ENCODE peak calls at places on chromosomes 16 and 17, in eight cellular contexts. X is GM23338, R is AG09309, G is epithelial cell of esophagus, H is A549, P is Caco-2, M is suprapubic skin, Y is PC-3. E is an unnamed sample.

GRCh38 chr16:3029499-3030127 is 5.8 kb downstream of the THOC6 start:
- DNase-seq in X (peak), R (no peak), G (peak), H (no peak), P (no peak), M (no peak), Y (no peak), E (no peak)

GRCh38 chr17:57761887-57762286 is 16.8 kb upstream of the CCDC182 start:
- DNase-seq in X (peak), R (no peak), G (no peak), H (no peak), P (no peak), M (no peak), Y (no peak), E (no peak)

GRCh38 chr16:84680843-84681629 is 18.8 kb upstream of the USP10 start:
- DNase-seq in X (no peak), R (no peak), G (no peak), H (no peak), P (no peak), M (no peak), Y (no peak), E (no peak)

GRCh38 chr16:81478876-81479496 is 34.4 kb downstream of the CMIP start:
- DNase-seq in X (no peak), R (no peak), G (no peak), H (no peak), P (no peak), M (no peak), Y (no peak), E (no peak)

GRCh38 chr17:17575360-17576251 is 15.9 kb downstream of the PEMT start:
- DNase-seq in X (no peak), R (no peak), G (peak), H (no peak), P (no peak), M (no peak), Y (peak), E (no peak)

GRCh38 chr16:50300942-50301625 is 34.7 kb downstream of the ADCY7 start:
- DNase-seq in X (no peak), R (peak), G (no peak), H (no peak), P (peak), M (peak), Y (no peak), E (no peak)

GRCh38 chr17:79174905-79175856 is 100.6 kb downstream of the ENGASE start:
- DNase-seq in X (no peak), R (no peak), G (peak), H (no peak), P (no peak), M (no peak), Y (no peak), E (no peak)

GRCh38 chr17:47686276-47686635 is 7.7 kb upstream of the TBKBP1 start:
- DNase-seq in X (no peak), R (no peak), G (peak), H (no peak), P (no peak), M (no peak), Y (no peak), E (no peak)

GRCh38 chr17:40530988-40531971 is 29.9 kb upstream of the TNS4 start:
- DNase-seq in X (no peak), R (no peak), G (no peak), H (no peak), P (no peak), M (peak), Y (no peak), E (no peak)

GRCh38 chr17:69874220-69874670 is 200.8 kb upstream of the KCNJ16 start:
- DNase-seq in X (no peak), R (peak), G (peak), H (no peak), P (no peak), M (no peak), Y (peak), E (no peak)

GRCh38 chr16:29321585-29321984 is 84.9 kb downstream of the NPIPB11 start:
- DNase-seq in X (no peak), R (no peak), G (no peak), H (no peak), P (no peak), M (no peak), Y (no peak), E (no peak)

GRCh38 chr16:3149630-3150345 is 15.0 kb downstream of the ZNF213 start:
- DNase-seq in X (peak), R (no peak), G (peak), H (peak), P (peak), M (no peak), Y (peak), E (no peak)

GRCh38 chr17:50346313-50347086 is 574 bp downstream of the XYLT2 start:
- DNase-seq in X (peak), R (no peak), G (peak), H (peak), P (peak), M (peak), Y (peak), E (no peak)

GRCh38 chr17:77496401-77496801 is 355.6 kb downstream of the SEC14L1 start:
- DNase-seq in X (no peak), R (no peak), G (no peak), H (no peak), P (peak), M (peak), Y (no peak), E (no peak)

GRCh38 chr16:50153648-50154368 is 702 bp downstream of the TENT4B start:
- DNase-seq in X (peak), R (no peak), G (peak), H (peak), P (peak), M (peak), Y (peak), E (no peak)

GRCh38 chr16:3904875-3905274 is 24.4 kb upstream of the CREBBP start:
- DNase-seq in X (no peak), R (no peak), G (no peak), H (no peak), P (no peak), M (no peak), Y (no peak), E (no peak)

GRCh38 chr17:41494524-41494923 is 4.8 kb upstream of the KRT36 start:
- DNase-seq in X (no peak), R (no peak), G (peak), H (no peak), P (no peak), M (no peak), Y (peak), E (no peak)

GRCh38 chr17:7237761-7238417 is 1.4 kb downstream of the PHF23 start:
- DNase-seq in X (peak), R (no peak), G (peak), H (peak), P (peak), M (peak), Y (peak), E (no peak)

GRCh38 chr17:19991252-19991885 is 13.7 kb upstream of the AKAP10 start:
- DNase-seq in X (no peak), R (no peak), G (no peak), H (no peak), P (no peak), M (no peak), Y (peak), E (no peak)

GRCh38 chr16:71894229-71894920 is 956 bp upstream of the IST1 start:
- DNase-seq in X (peak), R (no peak), G (peak), H (no peak), P (peak), M (no peak), Y (peak), E (no peak)

GRCh38 chr17:18190629-18191028 is 7.0 kb downstream of the ALKBH5 start:
- DNase-seq in X (no peak), R (no peak), G (no peak), H (no peak), P (no peak), M (no peak), Y (no peak), E (no peak)

GRCh38 chr17:42682400-42683384 is at the start of gene CNTNAP1:
- DNase-seq in X (peak), R (no peak), G (peak), H (peak), P (no peak), M (no peak), Y (peak), E (no peak)

GRCh38 chr17:45288825-45289224 is 26.9 kb upstream of the SPATA32 start:
- DNase-seq in X (no peak), R (no peak), G (no peak), H (no peak), P (no peak), M (no peak), Y (no peak), E (no peak)

GRCh38 chr16:48356633-48357376 is 28.4 kb downstream of the SIAH1 start:
- DNase-seq in X (no peak), R (no peak), G (no peak), H (no peak), P (no peak), M (no peak), Y (no peak), E (no peak)

GRCh38 chr17:31722251-31723056 is 136.6 kb downstream of the COPRS start:
- DNase-seq in X (no peak), R (peak), G (no peak), H (no peak), P (no peak), M (peak), Y (no peak), E (no peak)

GRCh38 chr17:76382803-76383644 is 1.4 kb upstream of the SPHK1 start:
- DNase-seq in X (peak), R (no peak), G (peak), H (peak), P (no peak), M (no peak), Y (peak), E (no peak)

GRCh38 chr17:68763551-68763950 is 162.4 kb upstream of the FAM20A start:
- DNase-seq in X (no peak), R (no peak), G (peak), H (no peak), P (no peak), M (no peak), Y (peak), E (no peak)

GRCh38 chr16:55372792-55373488 is 48.9 kb downstream of the IRX6 start:
- DNase-seq in X (no peak), R (no peak), G (no peak), H (no peak), P (no peak), M (no peak), Y (no peak), E (no peak)

GRCh38 chr16:55373489-55373832 is 49.5 kb downstream of the IRX6 start:
- DNase-seq in X (no peak), R (no peak), G (no peak), H (no peak), P (no peak), M (no peak), Y (no peak), E (no peak)

GRCh38 chr16:55368205-55368604 is 44.2 kb downstream of the IRX6 start:
- DNase-seq in X (no peak), R (no peak), G (no peak), H (no peak), P (no peak), M (no peak), Y (no peak), E (no peak)

GRCh38 chr16:55369151-55369550 is 45.1 kb downstream of the IRX6 start:
- DNase-seq in X (no peak), R (no peak), G (no peak), H (no peak), P (no peak), M (no peak), Y (no peak), E (peak)

GRCh38 chr16:55370762-55371482 is 46.9 kb downstream of the IRX6 start:
- DNase-seq in X (peak), R (peak), G (peak), H (peak), P (peak), M (peak), Y (peak), E (no peak)
- TF ChIP-seq CTCF in X (peak), R (peak), G (peak), H (peak), P (no peak), M (peak), Y (peak), E (peak)

GRCh38 chr17:55575058-55575606 is 63.9 kb upstream of the SMIM36 start:
- DNase-seq in X (no peak), R (no peak), G (no peak), H (no peak), P (no peak), M (no peak), Y (no peak), E (no peak)

GRCh38 chr17:55580596-55581133 is 69.4 kb upstream of the SMIM36 start:
- DNase-seq in X (no peak), R (no peak), G (no peak), H (no peak), P (no peak), M (no peak), Y (no peak), E (no peak)

GRCh38 chr17:55576237-55576998 is 65.2 kb upstream of the SMIM36 start:
- DNase-seq in X (no peak), R (no peak), G (peak), H (peak), P (no peak), M (no peak), Y (peak), E (no peak)

GRCh38 chr17:55577687-55578086 is 66.4 kb upstream of the SMIM36 start:
- DNase-seq in X (no peak), R (no peak), G (no peak), H (no peak), P (no peak), M (no peak), Y (no peak), E (no peak)

DNA sequence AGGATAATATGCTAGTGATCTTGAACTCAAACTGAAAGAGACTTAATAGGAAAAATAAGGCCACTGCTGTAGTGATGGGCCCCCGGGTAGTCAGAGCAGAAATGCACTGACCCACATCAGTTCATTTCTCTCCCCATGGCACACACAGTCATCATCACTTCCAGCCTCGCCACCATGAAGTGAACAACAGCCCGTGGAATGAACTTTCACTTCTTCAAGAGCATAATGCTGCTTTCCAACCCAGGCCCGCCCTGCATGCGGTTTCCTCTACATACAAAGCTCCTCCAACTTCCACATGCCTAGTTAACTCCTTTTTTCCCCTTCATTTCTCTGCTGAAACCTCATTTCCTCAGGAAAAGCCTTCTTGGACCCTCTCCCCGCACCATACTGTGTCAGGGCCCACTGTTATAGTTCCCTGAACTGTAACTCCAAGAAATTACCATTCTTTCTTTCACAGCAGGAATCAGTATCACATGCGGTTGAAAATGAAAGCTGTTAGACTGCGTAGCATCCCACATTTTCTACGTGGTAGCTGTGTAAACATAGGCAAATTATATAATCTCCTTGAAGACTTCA is 65.8 kb upstream of the SMIM36 start:
- DNase-seq in X (no peak), R (no peak), G (peak), H (no peak), P (no peak), M (no peak), Y (peak), E (no peak)
- H3K4me3 ChIP-seq in X (no peak), R (peak), G (no peak), H (no peak), P (no peak), M (peak), Y (peak), E (no peak)

DNA sequence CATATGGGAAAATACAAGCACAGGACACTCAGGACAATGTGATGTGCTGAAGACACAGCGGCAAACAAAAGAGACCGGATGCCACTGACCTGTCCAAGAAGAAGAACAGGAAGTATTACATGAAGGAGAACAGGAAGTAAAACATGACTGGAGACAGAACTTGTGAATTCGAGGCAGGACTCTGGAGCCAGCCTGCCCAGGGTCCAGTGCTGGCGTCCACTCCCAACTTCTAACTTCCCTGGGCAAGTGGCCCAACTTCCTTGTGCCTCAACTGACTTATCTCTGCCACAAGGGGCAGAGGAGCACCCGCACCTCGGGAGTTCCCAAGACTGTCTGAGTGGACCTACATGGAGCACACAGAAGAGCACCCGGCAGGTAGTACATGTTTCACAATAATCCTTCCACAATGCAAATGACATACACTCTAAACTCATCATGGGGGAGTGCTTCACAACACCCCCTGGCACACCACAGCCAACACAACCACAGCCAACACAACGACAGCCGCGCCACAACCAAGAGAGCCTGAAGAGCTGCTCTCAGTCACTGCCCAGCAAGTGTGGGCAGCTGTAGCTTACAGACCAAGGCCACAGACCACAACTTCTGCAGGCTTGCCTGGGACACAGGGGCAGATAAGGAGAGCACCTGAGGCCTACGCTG is 36.6 kb downstream of the ANKRD11 start:
- DNase-seq in X (no peak), R (no peak), G (peak), H (peak), P (no peak), M (no peak), Y (peak), E (peak)
- TF ChIP-seq CTCF in X (peak), R (peak), G (peak), H (no peak), P (peak), M (no peak), Y (peak), E (peak)

DNA sequence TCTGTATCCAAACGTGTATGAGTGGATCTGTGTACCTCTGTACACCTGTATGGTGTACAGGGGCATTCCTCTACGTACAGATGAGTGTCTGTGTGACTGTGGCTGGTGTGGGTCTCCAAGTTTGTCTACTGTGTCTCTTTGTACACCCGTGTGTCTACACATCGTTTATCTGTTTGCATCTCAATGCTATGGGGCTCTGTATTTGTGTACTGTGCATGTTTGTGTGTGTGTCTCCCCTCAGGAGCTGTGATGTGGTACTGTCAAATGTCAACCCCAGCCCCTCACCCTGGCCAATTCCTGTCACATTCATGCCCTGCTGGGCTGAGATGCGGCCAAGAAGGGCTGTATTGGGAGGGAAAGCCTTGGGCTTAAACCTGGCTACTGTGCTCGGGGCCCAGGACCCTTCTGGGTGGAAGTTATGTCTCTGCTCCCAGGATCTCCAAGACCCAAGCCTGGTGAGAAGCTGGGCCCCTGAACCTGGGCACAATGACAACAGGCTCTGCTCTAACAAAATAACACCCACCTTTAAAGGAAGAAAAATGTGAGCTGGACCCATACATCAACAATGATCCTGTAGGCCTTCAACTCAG is 3.5 kb upstream of the NAGS start:
- DNase-seq in X (no peak), R (no peak), G (no peak), H (no peak), P (no peak), M (no peak), Y (no peak), E (no peak)
- H3K4me3 ChIP-seq in X (no peak), R (no peak), G (no peak), H (no peak), P (no peak), M (no peak), Y (no peak), E (no peak)

DNA sequence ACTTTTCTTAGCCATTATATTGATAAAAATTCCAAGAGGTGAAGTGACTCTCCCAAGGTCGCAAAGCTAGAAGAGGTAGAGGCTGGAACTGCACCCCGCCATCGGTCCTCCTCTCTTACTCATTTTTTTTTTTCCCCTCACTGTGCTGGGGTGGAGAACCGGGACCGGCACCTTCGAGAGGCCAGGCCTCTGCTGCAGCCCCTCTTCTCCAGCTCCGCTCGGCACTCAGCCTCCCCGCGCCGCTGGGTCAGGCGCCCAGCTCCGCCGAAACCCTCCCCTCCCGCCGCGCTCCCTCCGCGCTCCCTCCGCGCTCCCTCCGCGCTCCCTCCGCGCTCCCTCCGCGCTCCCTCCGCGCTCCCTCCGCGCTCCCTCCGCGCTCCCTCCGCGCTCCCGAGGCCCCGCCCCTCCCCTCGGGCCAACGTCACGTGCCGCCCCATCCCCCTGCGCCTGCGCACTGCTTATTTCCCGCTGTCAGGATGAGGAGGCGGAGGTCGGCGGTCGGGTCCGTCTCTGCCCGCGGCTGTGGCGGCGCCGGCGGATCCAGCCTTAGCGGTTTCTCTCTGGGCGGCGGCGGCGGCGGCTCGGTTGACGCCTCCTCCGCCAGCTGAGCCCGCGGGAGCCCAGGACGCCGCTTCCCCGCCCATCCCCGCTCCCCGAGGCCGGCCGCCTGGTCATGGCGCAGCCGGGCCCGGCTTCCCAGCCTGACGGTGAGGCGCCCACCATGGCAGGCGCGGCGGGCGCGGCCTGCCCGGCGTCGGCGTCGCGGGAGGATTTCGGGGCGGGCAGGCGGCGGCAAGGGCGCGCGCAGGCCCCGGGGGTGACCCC is at the start of gene RABEP1:
- DNase-seq in X (peak), R (peak), G (peak), H (peak), P (peak), M (peak), Y (peak), E (no peak)
- TF ChIP-seq CTCF in X (no peak), R (peak), G (peak), H (no peak), P (no peak), M (no peak), Y (no peak), E (no peak)